ENCODE peak calls at places on chromosomes 11 and 22, in four cellular contexts. W, O, Q and X are unnamed samples.

GRCh38 chr11:83782329-83782728 is 496.2 kb upstream of the CCDC90B start:
- DNase-seq in Q (no peak), O (no peak), W (no peak), X (no peak)

GRCh38 chr22:49993649-49994360 is 18.8 kb downstream of the IL17REL start:
- DNase-seq in O (no peak), W (no peak), Q (no peak), X (no peak)

GRCh38 chr22:25366876-25367466 is 147.5 kb downstream of the CRYBB2 start:
- DNase-seq in W (no peak), O (no peak), Q (no peak), X (no peak)

GRCh38 chr22:39710380-39711117 is 140.0 kb downstream of the CACNA1I start:
- DNase-seq in O (peak), Q (no peak), W (peak), X (no peak)

GRCh38 chr22:44549021-44549420 is 51.0 kb upstream of the RTL6 start:
- DNase-seq in O (no peak), Q (no peak), W (no peak), X (no peak)

GRCh38 chr11:121864660-121865059 is 251.4 kb downstream of the BLID start:
- DNase-seq in O (no peak), Q (peak), W (no peak), X (no peak)

GRCh38 chr22:31952459-31952858 is 8.1 kb downstream of the YWHAH start:
- DNase-seq in Q (peak), W (peak), O (no peak), X (peak)

GRCh38 chr11:92211576-92212167 is 12.9 kb upstream of the FAT3 start:
- DNase-seq in W (peak), O (peak), Q (peak), X (no peak)

GRCh38 chr11:123129920-123130319 is 65.1 kb downstream of the CLMP start:
- DNase-seq in W (peak), Q (no peak), O (no peak), X (no peak)

GRCh38 chr11:3939211-3939610 is 83.7 kb downstream of the STIM1 start:
- DNase-seq in W (peak), Q (no peak), O (no peak), X (peak)

GRCh38 chr11:124069429-124070401 is 28.6 kb upstream of the OR10G7 start:
- DNase-seq in W (peak), Q (peak), O (peak), X (no peak)

GRCh38 chr22:50738649-50739227 is 734 bp downstream of the ACR start:
- DNase-seq in Q (no peak), W (no peak), O (no peak), X (no peak)

GRCh38 chr11:82038151-82038550 is 695.5 kb downstream of the FAM181B start:
- DNase-seq in O (no peak), W (no peak), Q (no peak), X (no peak)

GRCh38 chr11:76542436-76542835 is 97.6 kb downstream of the EMSY start:
- DNase-seq in W (no peak), O (no peak), Q (peak), X (no peak)

GRCh38 chr22:25366408-25366807 is 147.0 kb downstream of the CRYBB2 start:
- DNase-seq in Q (no peak), O (no peak), W (no peak), X (no peak)

GRCh38 chr11:2210366-2211112 is 38.9 kb upstream of the TH start:
- DNase-seq in Q (no peak), W (no peak), O (peak), X (no peak)

GRCh38 chr11:70367071-70367470 is 31.3 kb upstream of the CTTN start:
- DNase-seq in Q (no peak), W (peak), O (no peak), X (no peak)

GRCh38 chr11:108147150-108147549 is 25.8 kb downstream of the ACAT1 start:
- DNase-seq in O (no peak), W (no peak), Q (no peak), X (no peak)

GRCh38 chr11:72561856-72562255 is 112.4 kb downstream of the PDE2A start:
- DNase-seq in O (no peak), W (peak), Q (no peak), X (no peak)

GRCh38 chr22:19806213-19807160 is 45.9 kb downstream of the TBX1 start:
- DNase-seq in Q (peak), W (no peak), O (no peak), X (no peak)

GRCh38 chr11:67167715-67168114 is 48.7 kb downstream of the KDM2A start:
- DNase-seq in O (no peak), W (no peak), Q (peak), X (no peak)

GRCh38 chr11:117989351-117990102 is 3.3 kb downstream of the IL10RA start:
- DNase-seq in O (no peak), W (no peak), Q (no peak), X (no peak)

GRCh38 chr11:115469361-115469760 is 34.9 kb downstream of the CADM1 start:
- DNase-seq in O (no peak), Q (no peak), W (no peak), X (no peak)

GRCh38 chr22:32745251-32745995 is 56.1 kb upstream of the TIMP3 start:
- DNase-seq in Q (peak), W (no peak), O (no peak), X (no peak)

GRCh38 chr22:19057999-19058491 is 64.2 kb downstream of the DGCR2 start:
- DNase-seq in Q (no peak), W (no peak), O (peak), X (no peak)

GRCh38 chr11:128302425-128303186 is 284.8 kb downstream of the ETS1 start:
- DNase-seq in W (peak), Q (no peak), O (no peak), X (no peak)

GRCh38 chr22:32880906-32881596 is 79.5 kb downstream of the TIMP3 start:
- DNase-seq in W (peak), Q (no peak), O (peak), X (no peak)

GRCh38 chr11:26622201-26622600 is 50.1 kb upstream of the MUC15 start:
- DNase-seq in O (no peak), W (no peak), Q (no peak), X (no peak)

GRCh38 chr11:119206512-119207299 is 567 bp downstream of the CBL start:
- DNase-seq in Q (peak), W (peak), O (peak), X (no peak)